ENCODE peak calls at places on chromosomes 12 and 14, in seven cellular contexts. B is H1, M is thyroid gland, C is GM12878, H is prostate gland, T is A549, Q is uterus. K is an unnamed sample.

GRCh38 chr12:51395283-51396230 is 4.4 kb upstream of the GALNT6 start:
- DNase-seq in C (peak; percentile 70), H (no peak), T (no peak), M (no peak), Q (no peak), B (no peak), K (no peak)

GRCh38 chr12:1581973-1582708 is 12.2 kb downstream of the FBXL14 start:
- DNase-seq in B (no peak), Q (no peak), T (no peak), M (no peak), C (no peak), H (no peak), K (no peak)

GRCh38 chr12:124036117-124037109 is 63.4 kb downstream of the ZNF664 start:
- DNase-seq in H (peak; percentile 37), B (peak; percentile 61), M (peak; percentile 36), C (peak; percentile 27), Q (peak; percentile 61), T (peak; percentile 33), K (peak; percentile 35)

GRCh38 chr12:124543591-124544310 is 23.7 kb downstream of the NCOR2 start:
- DNase-seq in M (no peak), B (no peak), Q (no peak), C (no peak), T (no peak), H (no peak), K (no peak)

GRCh38 chr12:124490584-124491305 is 76.7 kb downstream of the NCOR2 start:
- DNase-seq in B (no peak), H (no peak), M (peak; percentile 77), Q (peak; percentile 66), T (no peak), C (no peak), K (peak; percentile 73)

GRCh38 chr14:77128414-77128891 is 13.1 kb downstream of the ZDHHC22 start:
- DNase-seq in C (no peak), T (no peak), H (no peak), B (no peak), Q (no peak), M (peak; percentile 70), K (no peak)

GRCh38 chr14:24895243-24895583 is 154.7 kb downstream of the STXBP6 start:
- DNase-seq in H (no peak), Q (no peak), C (no peak), B (no peak), T (no peak), M (no peak), K (no peak)

GRCh38 chr14:74048291-74048690 is 29.1 kb downstream of the BBOF1 start:
- DNase-seq in T (peak; percentile 49), C (no peak), H (no peak), B (peak; percentile 50), M (no peak), Q (no peak), K (no peak)

GRCh38 chr12:122060069-122060468 is 18.5 kb upstream of the MLXIP start:
- DNase-seq in T (no peak), B (no peak), Q (peak; percentile 60), M (no peak), C (no peak), H (no peak), K (no peak)

GRCh38 chr12:52436000-52436827 is 2.0 kb upstream of the KRT75 start:
- DNase-seq in T (no peak), H (peak; percentile 57), Q (no peak), M (no peak), B (no peak), C (no peak), K (no peak)

GRCh38 chr12:24861751-24862575 is 86.9 kb downstream of the BCAT1 start:
- DNase-seq in Q (no peak), T (no peak), M (no peak), H (no peak), C (no peak), B (no peak), K (peak; percentile 10)

GRCh38 chr14:52695481-52696091 is at the start of gene ERO1A:
- DNase-seq in B (peak; percentile 82), C (no peak), H (peak; percentile 76), Q (peak; percentile 81), M (peak; percentile 84), T (peak; percentile 85), K (peak; percentile 89)

GRCh38 chr12:92136021-92136735 is 9.5 kb downstream of the BTG1 start:
- DNase-seq in Q (no peak), B (no peak), H (no peak), T (no peak), C (no peak), M (no peak), K (no peak)

GRCh38 chr14:45135181-45135580 is 549 bp upstream of the FANCM start:
- DNase-seq in T (no peak), H (no peak), M (no peak), B (no peak), Q (no peak), C (no peak), K (no peak)

GRCh38 chr14:104107101-104107581 is 21.6 kb downstream of the ASPG start:
- DNase-seq in H (no peak), T (no peak), C (no peak), M (peak; percentile 2), Q (no peak), B (no peak), K (no peak)

GRCh38 chr12:87382959-87383591 is 646.1 kb downstream of the C12orf50 start:
- DNase-seq in T (no peak), H (no peak), C (no peak), B (no peak), Q (no peak), M (no peak), K (peak; percentile 16)

GRCh38 chr12:110581951-110582285 is 1.2 kb downstream of the PPTC7 start:
- DNase-seq in C (no peak), Q (no peak), M (no peak), B (no peak), T (no peak), H (peak; percentile 12), K (no peak)

GRCh38 chr12:112029326-112029725 is 16.1 kb downstream of the ERP29 start:
- DNase-seq in H (no peak), M (no peak), C (no peak), B (no peak), T (no peak), Q (no peak), K (no peak)

GRCh38 chr14:29846339-29847129 is 81.1 kb downstream of the PRKD1 start:
- DNase-seq in B (no peak), Q (no peak), T (no peak), H (no peak), C (peak; percentile 9), M (no peak), K (no peak)

GRCh38 chr12:66910366-66910974 is 231.6 kb upstream of the GRIP1 start:
- DNase-seq in M (no peak), T (no peak), B (no peak), H (no peak), Q (no peak), C (no peak), K (no peak)

GRCh38 chr14:63436286-63437098 is 106.7 kb downstream of the PPP2R5E start:
- DNase-seq in Q (no peak), T (no peak), M (no peak), C (no peak), B (no peak), H (no peak), K (no peak)

GRCh38 chr12:7694556-7694955 is 1.0 kb downstream of the GDF3 start:
- DNase-seq in M (no peak), B (no peak), T (no peak), H (no peak), Q (no peak), C (no peak), K (no peak)

GRCh38 chr12:106245767-106246166 is 2.1 kb downstream of the CKAP4 start:
- DNase-seq in H (peak; percentile 30), M (peak; percentile 54), C (no peak), T (peak; percentile 81), B (no peak), Q (peak; percentile 35), K (peak; percentile 80)

GRCh38 chr12:123601602-123602489 is at the start of gene DDX55:
- DNase-seq in M (peak; percentile 85), Q (peak; percentile 79), C (peak; percentile 23), T (peak; percentile 91), H (peak; percentile 72), B (peak; percentile 86), K (peak; percentile 84)

GRCh38 chr12:27899151-27899661 is 73.3 kb downstream of the PTHLH start:
- DNase-seq in M (no peak), C (no peak), H (no peak), Q (no peak), B (no peak), T (peak; percentile 66), K (no peak)

GRCh38 chr14:85002846-85003245 is 527.1 kb upstream of the FLRT2 start:
- DNase-seq in B (no peak), C (no peak), Q (no peak), H (no peak), T (no peak), M (no peak), K (no peak)
- TF ChIP-seq POLR2A in B (no peak), C (no peak), Q (no peak), H (no peak), T (no peak), M (no peak), K (no peak)

GRCh38 chr12:41936333-41936732 is 208.3 kb downstream of the GXYLT1 start:
- DNase-seq in B (no peak), Q (no peak), C (no peak), M (no peak), H (no peak), T (peak; percentile 15), K (no peak)

GRCh38 chr12:41932028-41932427 is 212.6 kb downstream of the GXYLT1 start:
- DNase-seq in M (no peak), Q (no peak), C (no peak), H (no peak), T (no peak), B (no peak), K (no peak)

DNA sequence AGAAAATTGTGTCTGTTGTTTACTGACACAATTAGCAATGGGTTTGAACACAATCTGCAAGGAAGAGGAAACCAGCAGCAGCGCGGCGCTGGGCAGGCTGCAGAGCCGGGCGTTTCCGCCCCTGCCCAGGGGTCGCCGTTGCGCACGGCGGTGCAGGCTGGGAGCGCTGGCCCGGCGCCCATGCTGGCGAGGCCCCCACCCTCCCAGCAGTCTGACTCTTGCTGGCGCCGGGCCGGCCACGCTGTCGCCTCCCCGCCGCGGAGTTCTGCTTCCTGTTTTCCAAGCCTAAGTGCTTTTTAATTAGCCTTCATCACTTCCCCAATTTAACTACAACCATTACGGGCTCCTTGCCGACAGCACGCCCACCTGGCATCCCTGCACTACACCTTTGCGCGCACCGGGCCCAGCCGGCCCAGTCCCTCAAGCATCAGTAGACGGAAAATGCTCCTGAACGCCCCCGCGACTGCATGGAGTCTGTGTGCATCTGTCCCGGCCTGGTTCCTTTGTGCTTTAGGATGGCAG is 212.1 kb downstream of the GXYLT1 start:
- DNase-seq in B (peak; percentile 66), T (no peak), M (peak; percentile 44), Q (peak; percentile 32), C (no peak), H (no peak), K (peak; percentile 28)
- H3K27ac ChIP-seq in B (no peak overlapping the region), T (no peak overlapping the region), M (no peak overlapping the region), Q (peak overlapping the region; percentile 52), C (no peak overlapping the region), H (no peak overlapping the region), K (peak overlapping the region; percentile 7)

GRCh38 chr12:56041579-56042429 is at the start of gene RPS26:
- DNase-seq in M (peak; percentile 97), B (peak; percentile 89), T (peak; percentile 100), H (peak; percentile 94), Q (peak; percentile 96), C (peak; percentile 98), K (peak; percentile 96)
- TF ChIP-seq POLR2A in M (peak; percentile 88), B (peak; percentile 99), T (peak; percentile 99), H (peak; percentile 24), Q (peak; percentile 73), C (peak; percentile 100), K (peak; percentile 99)

GRCh38 chr12:116054280-116054679 is 223.2 kb downstream of the MED13L start:
- DNase-seq in H (no peak), M (no peak), T (no peak), C (no peak), B (no peak), Q (no peak), K (no peak)
- H3K27ac ChIP-seq in H (no peak overlapping the region), M (peak overlapping the region; percentile 40), T (no peak overlapping the region), C (no peak overlapping the region), B (no peak overlapping the region), Q (no peak overlapping the region), K (peak overlapping the region; percentile 53)

K was measured in transverse colon.